ENCODE peak calls at places on chromosome 11, in five cellular contexts. R is CD4-positive, alpha-beta T cell; V is astrocyte of the cerebellum; N is progenitor cell of endocrine pancreas; K is tibial nerve. U is an unnamed sample.

GRCh38 chr11:38818720-38819119 is 2220.7 kb upstream of the RAG2 start:
- DNase-seq in N (no peak), V (no peak), R (no peak), K (no peak), U (no peak)

GRCh38 chr11:68694404-68695297 is 10.3 kb downstream of the GAL start:
- DNase-seq in K (no peak), V (no peak), R (no peak), N (no peak), U (no peak)

GRCh38 chr11:94790771-94791180 is 22.6 kb downstream of the AMOTL1 start:
- DNase-seq in N (no peak), R (no peak), V (no peak), K (no peak), U (no peak)

GRCh38 chr11:134350381-134350780 is 18.6 kb downstream of the GLB1L2 start:
- DNase-seq in N (no peak), V (no peak), R (no peak), K (no peak), U (no peak)

GRCh38 chr11:35237345-35237744 is 98.4 kb downstream of the CD44 start:
- DNase-seq in R (no peak), V (no peak), N (no peak), K (no peak), U (no peak)

GRCh38 chr11:107092667-107093066 is 74.4 kb upstream of the GUCY1A2 start:
- DNase-seq in K (no peak), R (no peak), V (no peak), N (no peak), U (no peak)

GRCh38 chr11:21604564-21604963 is 588.3 kb upstream of the ANO5 start:
- DNase-seq in K (no peak), V (no peak), R (no peak), N (no peak), U (no peak)

GRCh38 chr11:113991718-113992458 is 17.0 kb downstream of the HTR3A start:
- DNase-seq in R (no peak), N (no peak), K (no peak), V (no peak), U (no peak)

GRCh38 chr11:60377737-60378136 is 595 bp upstream of the MS4A7 start:
- DNase-seq in R (no peak), K (peak), V (no peak), N (no peak), U (no peak)

GRCh38 chr11:88454881-88455280 is 117.3 kb upstream of the CTSC start:
- DNase-seq in R (no peak), K (no peak), V (no peak), N (no peak), U (no peak)

DNA sequence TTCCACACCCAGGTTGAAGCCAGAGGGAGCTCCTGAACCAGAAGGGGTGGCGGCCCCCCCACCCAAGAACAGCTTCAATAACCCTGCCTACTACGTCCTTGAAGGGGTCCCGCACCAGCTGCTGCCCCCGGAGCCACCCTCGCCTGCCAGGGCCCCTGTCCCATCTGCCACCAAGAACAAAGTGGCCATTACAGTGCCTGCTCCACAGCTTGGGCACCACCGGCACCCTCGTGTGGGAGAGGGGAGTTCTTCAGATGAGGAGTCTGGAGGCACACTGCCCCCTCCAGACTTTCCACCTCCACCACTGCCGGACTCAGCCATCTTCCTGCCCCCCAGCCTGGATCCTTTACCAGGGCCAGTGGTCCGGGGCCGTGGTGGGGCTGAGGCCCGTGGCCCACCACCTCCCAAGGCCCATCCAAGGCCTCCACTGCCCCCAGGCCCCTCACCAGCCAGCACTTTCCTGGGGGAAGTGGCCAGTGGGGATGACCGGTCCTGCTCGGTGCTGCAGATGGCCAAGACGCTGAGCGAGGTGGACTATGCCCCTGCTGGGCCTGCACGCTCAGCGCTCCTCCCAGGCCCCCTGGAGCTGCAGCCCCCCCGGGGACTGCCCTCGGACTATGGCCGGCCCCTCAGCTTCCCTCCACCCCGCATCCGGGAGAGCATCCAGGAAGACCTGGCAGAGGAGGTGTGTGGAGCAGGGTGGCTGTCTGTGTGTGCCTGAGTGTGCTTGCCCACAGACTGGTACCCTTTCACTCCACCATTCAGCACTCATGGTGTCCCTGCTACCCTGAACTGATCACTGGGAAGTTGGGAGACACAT is 6.7 kb downstream of the PHOX2A start:
- DNase-seq in K (no peak), N (no peak), V (no peak), R (no peak), U (no peak)
- TF ChIP-seq CTCF in K (no peak), N (no peak), V (no peak), R (no peak), U (no peak)

GRCh38 chr11:127670372-127670771 is 669.8 kb upstream of the KIRREL3 start:
- DNase-seq in V (no peak), N (no peak), R (no peak), K (no peak), U (no peak)
- TF ChIP-seq CTCF in V (no peak), N (no peak), R (no peak), K (no peak), U (no peak)

GRCh38 chr11:125257185-125257584 is 92.6 kb downstream of the PKNOX2 start:
- DNase-seq in N (no peak), V (no peak), R (no peak), K (no peak), U (no peak)
- TF ChIP-seq CTCF in N (peak), V (peak), R (no peak), K (no peak), U (peak)

DNA sequence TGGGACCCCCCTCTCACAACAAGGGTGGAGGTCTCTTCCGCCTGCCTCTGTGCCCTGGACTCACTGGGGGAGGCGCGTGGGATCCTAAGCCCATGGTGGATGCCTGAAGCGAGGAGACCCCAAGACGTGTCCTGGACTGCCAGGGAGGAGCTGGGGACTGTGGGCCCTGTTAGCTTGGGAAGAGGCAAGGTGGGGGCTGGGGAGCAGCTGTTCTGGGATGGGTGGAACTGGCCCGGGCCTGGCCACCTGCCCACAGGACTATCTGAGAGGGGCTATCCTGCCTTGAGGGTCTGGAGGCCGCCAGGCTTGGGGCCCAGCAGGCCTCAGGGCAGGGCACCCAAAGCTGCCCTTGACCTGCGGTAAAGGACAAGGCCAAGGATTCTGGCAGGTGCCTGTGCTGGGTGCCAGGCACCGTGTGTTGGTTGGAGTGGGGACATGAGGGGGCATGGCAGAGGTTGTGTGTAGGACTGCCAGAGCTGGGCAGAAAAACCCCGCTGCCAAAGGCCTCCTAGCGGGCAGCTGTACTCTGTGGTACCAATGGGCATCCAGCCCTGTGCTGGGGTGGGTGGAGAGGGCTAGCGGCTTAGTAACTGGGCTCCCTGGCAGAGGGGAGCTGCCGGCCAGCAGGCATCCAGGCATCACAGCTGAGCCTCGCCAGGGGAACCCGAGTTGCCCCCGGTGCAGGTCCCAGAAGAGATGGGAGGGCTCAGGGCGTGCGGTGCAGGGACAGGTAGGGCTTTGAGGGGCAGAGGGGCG is 670 bp downstream of the LSP1 start:
- DNase-seq in V (no peak), R (no peak), N (no peak), K (no peak), U (no peak)
- TF ChIP-seq CTCF in V (no peak), R (no peak), N (no peak), K (no peak), U (no peak)

DNA sequence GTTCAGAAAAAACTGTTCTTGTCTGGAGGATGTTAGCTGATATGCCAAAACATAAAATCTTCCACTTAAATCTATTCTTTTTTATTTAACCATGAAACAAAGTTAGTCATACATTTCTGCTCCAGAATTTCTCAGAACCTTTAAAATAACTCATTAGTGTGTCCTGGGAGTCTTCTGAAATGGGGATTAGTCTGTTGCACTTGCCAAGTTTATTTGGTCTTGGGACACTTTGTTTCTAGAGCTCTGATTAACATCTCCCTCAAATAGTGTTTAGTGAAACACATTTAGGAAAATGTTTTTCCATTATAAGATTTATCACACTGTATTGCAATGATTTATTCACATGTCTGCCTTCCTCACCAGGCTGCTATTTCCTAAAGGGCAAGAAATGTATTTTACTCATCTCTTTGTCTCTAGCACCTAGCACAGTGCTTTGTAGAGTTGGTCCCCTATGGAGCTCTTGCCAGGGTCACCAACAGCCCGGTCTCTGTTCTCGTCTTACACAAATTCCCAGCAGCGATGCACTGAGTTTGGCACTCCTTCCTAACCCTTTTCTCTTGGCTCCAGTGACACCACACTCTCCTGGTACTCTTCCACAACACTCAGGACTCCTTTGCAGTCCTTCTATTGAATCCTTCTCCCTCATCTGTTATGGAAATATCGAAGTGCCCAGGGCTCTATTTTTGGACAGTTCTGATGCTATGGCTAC is 189.2 kb downstream of the CSNK2A3 start:
- DNase-seq in R (no peak), V (no peak), N (no peak), K (no peak), U (no peak)
- TF ChIP-seq CTCF in R (no peak), V (no peak), N (no peak), K (no peak), U (no peak)

GRCh38 chr11:16178273-16178672 is 178.1 kb downstream of the SOX6 start:
- DNase-seq in R (no peak), V (no peak), K (no peak), N (no peak), U (no peak)

GRCh38 chr11:16177688-16178087 is 178.7 kb downstream of the SOX6 start:
- DNase-seq in V (no peak), N (no peak), K (no peak), R (no peak), U (no peak)

GRCh38 chr11:16182553-16182952 is 173.8 kb downstream of the SOX6 start:
- DNase-seq in V (no peak), K (no peak), R (no peak), N (no peak), U (no peak)

GRCh38 chr11:16180868-16181267 is 175.5 kb downstream of the SOX6 start:
- DNase-seq in N (no peak), K (no peak), V (no peak), R (no peak), U (no peak)

DNA sequence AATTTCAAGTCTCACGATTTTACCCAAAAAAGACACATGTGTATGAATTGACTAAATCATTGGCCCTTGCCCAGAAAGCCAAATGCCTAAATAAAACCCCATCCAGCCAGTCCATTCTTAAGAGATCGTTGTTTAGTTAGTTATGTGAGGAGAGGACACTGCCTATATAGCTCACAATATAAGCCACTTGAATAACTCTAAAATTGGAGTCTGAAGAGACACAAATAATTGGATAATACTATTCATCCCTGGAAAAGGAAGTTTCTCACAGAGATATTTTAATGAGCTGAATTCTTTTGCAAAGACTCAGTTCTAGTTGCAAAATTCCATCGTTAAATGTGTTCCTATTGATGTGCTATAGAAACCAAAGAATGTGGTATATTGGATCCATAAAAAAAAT is 176.7 kb downstream of the SOX6 start:
- DNase-seq in V (no peak), K (no peak), N (no peak), R (no peak), U (no peak)
- TF ChIP-seq CTCF in V (no peak), K (no peak), N (no peak), R (no peak), U (no peak)

GRCh38 chr11:129592191-129592590 is 216.5 kb downstream of the BARX2 start:
- DNase-seq in N (no peak), K (no peak), R (no peak), V (no peak), U (no peak)
- TF ChIP-seq CTCF in N (no peak), K (no peak), R (no peak), V (no peak), U (no peak)

GRCh38 chr11:118526688-118527087 is 586 bp upstream of the TTC36 start:
- DNase-seq in N (no peak), K (no peak), V (no peak), R (no peak), U (no peak)

GRCh38 chr11:118524757-118525465 is 2.4 kb upstream of the TTC36 start:
- DNase-seq in K (no peak), R (no peak), V (no peak), N (no peak), U (no peak)

GRCh38 chr11:118522571-118523072 is 4.7 kb upstream of the TTC36 start:
- DNase-seq in V (no peak), R (no peak), K (no peak), N (no peak), U (no peak)

GRCh38 chr11:118521892-118522311 is 5.4 kb upstream of the TTC36 start:
- DNase-seq in K (no peak), R (no peak), V (no peak), N (no peak), U (no peak)

GRCh38 chr11:118524356-118524755 is 2.9 kb upstream of the TTC36 start:
- DNase-seq in K (no peak), R (no peak), V (no peak), N (no peak), U (no peak)
- TF ChIP-seq CTCF in K (no peak), R (no peak), V (no peak), N (no peak), U (no peak)